ENCODE peak calls at places on chromosome 6, in seven cellular contexts. W is keratinocyte, K is tibial nerve, R is neural crest cell, N is kidney epithelial cell, S is lower lobe of right lung, X is gastrocnemius medialis. I is an unnamed sample.

GRCh38 chr6:90533615-90534336 is 53.1 kb downstream of the MAP3K7 start:
- DNase-seq in R (no peak), S (no peak), N (no peak), X (no peak), K (no peak), W (no peak), I (no peak)

GRCh38 chr6:49570474-49571079 is 20.1 kb downstream of the C6orf141 start:
- DNase-seq in X (no peak), W (no peak), K (no peak), N (no peak), S (no peak), R (no peak), I (no peak)

GRCh38 chr6:169723200-169723909 is 945 bp downstream of the PHF10 start:
- DNase-seq in N (no peak), R (peak), W (no peak), X (peak), K (peak), S (peak), I (peak)

GRCh38 chr6:113995632-113996031 is 24.7 kb upstream of the HDAC2 start:
- DNase-seq in R (no peak), X (peak), S (peak), K (peak), N (peak), W (no peak), I (peak)

GRCh38 chr6:136822051-136822378 is 377 bp upstream of the PEX7 start:
- DNase-seq in X (no peak), K (no peak), N (no peak), S (peak), R (no peak), W (no peak), I (peak)

GRCh38 chr6:16432075-16433032 is 194.0 kb downstream of the GMPR start:
- DNase-seq in K (no peak), W (no peak), R (no peak), S (no peak), N (no peak), X (no peak), I (no peak)

GRCh38 chr6:18507561-18507960 is 120.4 kb downstream of the RNF144B start:
- DNase-seq in N (no peak), S (no peak), R (no peak), W (no peak), X (no peak), K (no peak), I (no peak)

GRCh38 chr6:144219056-144219685 is 66.0 kb upstream of the UTRN start:
- DNase-seq in R (no peak), X (no peak), N (peak), S (no peak), K (no peak), W (no peak), I (peak)

GRCh38 chr6:148069256-148069655 is 273.4 kb upstream of the SASH1 start:
- DNase-seq in W (no peak), S (no peak), K (no peak), N (no peak), R (no peak), X (no peak), I (no peak)

GRCh38 chr6:57173886-57174510 is 1.9 kb downstream of the BAG2 start:
- DNase-seq in K (no peak), N (peak), S (no peak), W (no peak), X (no peak), R (no peak), I (peak)

GRCh38 chr6:141057761-141058160 is 1075.0 kb upstream of the GJE1 start:
- DNase-seq in W (no peak), K (no peak), N (no peak), X (no peak), S (no peak), R (no peak), I (no peak)

GRCh38 chr6:82204010-82204409 is 43.5 kb downstream of the IBTK start:
- DNase-seq in W (no peak), N (no peak), X (no peak), K (no peak), S (no peak), R (no peak), I (no peak)

GRCh38 chr6:10976571-10976970 is 67.5 kb downstream of the ELOVL2 start:
- DNase-seq in W (no peak), N (no peak), X (no peak), K (no peak), R (no peak), S (no peak), I (no peak)

GRCh38 chr6:56259682-56260081 is 12.3 kb upstream of the COL21A1 start:
- DNase-seq in S (no peak), W (no peak), K (no peak), N (no peak), X (no peak), R (no peak), I (peak)

GRCh38 chr6:166058064-166058739 is 109.4 kb downstream of the TBXT start:
- DNase-seq in R (no peak), S (no peak), X (no peak), K (no peak), W (no peak), N (no peak), I (no peak)

GRCh38 chr6:130862370-130862769 is 35.2 kb downstream of the SMLR1 start:
- DNase-seq in S (no peak), R (no peak), X (no peak), W (no peak), K (no peak), N (no peak), I (no peak)

GRCh38 chr6:130859161-130859867 is 32.1 kb downstream of the SMLR1 start:
- DNase-seq in R (no peak), X (no peak), S (no peak), K (no peak), N (no peak), W (no peak), I (no peak)

GRCh38 chr6:130858054-130858453 is 30.8 kb downstream of the SMLR1 start:
- DNase-seq in W (no peak), X (no peak), K (no peak), N (no peak), S (no peak), R (no peak), I (no peak)

GRCh38 chr6:130853555-130854183 is 26.5 kb downstream of the SMLR1 start:
- DNase-seq in X (no peak), R (no peak), W (no peak), N (no peak), K (no peak), S (no peak), I (no peak)

DNA sequence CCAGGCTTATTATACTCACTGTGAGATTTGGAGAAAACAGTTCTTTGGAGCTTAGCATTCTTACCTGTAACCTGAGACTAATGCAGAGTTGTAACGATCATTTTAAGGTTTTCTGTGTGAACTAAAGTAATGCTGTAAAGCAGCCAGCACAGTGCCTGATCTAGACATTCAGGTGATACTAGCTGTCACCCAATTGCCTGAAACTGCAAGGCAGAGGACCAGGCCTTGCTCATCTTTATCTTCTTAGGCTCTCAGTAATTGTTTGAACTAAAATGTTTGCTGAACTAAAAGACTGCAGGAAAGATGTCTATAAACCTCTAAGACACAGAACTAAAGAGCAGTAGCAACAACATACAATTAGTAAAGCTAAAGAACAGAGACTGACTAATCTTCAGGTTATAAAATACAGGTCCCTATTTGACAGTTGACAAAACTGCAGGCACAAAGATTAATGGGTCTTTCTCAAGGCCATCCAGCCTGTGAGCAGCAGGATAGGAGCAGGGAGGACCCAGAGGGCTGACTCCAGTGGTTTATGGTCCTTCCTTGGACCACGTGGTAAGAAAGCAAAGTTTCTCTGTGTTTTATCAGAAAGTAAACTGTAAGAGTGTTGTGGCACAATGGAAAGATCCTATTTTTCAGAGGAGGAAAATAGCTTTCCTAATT is 31.4 kb downstream of the SMLR1 start:
- DNase-seq in K (no peak), S (no peak), R (no peak), X (no peak), N (no peak), W (no peak), I (no peak)
- TF ChIP-seq CTCF in K (no peak), S (no peak), R (no peak), X (no peak), N (no peak), W (no peak), I (no peak)

GRCh38 chr6:117280922-117281321 is 15.6 kb downstream of the VGLL2 start:
- DNase-seq in S (no peak), N (no peak), X (no peak), W (no peak), K (no peak), R (no peak), I (no peak)
- TF ChIP-seq CTCF in S (peak), N (peak), X (peak), W (peak), K (no peak), R (peak), I (peak)

DNA sequence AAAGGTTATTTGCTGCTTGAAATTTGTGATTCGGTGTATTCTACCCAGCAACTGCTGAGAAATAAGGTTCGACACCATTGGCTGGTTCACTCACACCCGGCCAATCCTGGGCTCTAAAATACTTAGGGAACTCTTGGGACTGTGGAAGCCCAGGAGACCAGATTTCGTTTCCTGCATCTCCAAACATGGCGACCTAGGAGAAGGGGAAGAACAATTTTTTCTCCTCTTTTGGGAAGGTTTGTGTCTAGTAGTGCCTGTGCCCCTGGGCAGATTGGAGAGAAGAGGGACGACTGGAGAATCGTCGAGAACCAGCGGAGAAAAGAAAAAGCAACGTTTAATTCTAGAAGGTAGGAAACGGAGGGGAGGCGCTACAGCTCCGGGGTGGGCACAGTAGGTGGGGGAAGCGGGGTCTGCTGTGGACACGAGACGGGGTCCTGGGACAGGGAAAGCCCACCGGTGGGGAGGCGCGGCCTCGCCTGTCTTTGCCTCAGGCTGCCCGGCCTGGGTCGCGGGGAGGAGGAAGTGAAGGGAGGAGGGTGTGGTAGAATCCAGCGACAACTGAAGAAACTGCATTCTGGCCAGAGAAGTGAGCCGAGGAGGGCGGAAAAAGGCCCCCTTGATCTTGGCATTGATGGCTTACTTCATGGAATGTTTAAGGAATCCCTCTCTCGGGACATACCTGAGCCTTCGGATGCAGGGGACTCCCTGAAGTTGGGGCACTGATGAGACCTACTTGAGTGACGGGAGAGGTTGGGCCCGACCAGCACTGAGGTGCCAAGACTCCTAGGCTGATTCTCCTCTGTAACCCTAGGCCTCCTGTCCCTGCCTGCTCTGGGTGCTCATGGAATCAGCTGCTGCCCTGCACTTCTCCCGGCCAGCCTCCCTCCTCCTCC is at the start of gene BTN2A1:
- DNase-seq in S (peak), X (peak), N (peak), K (peak), R (peak), W (peak), I (peak)
- TF ChIP-seq CTCF in S (no peak), X (no peak), N (peak), K (peak), R (no peak), W (no peak), I (no peak)

GRCh38 chr6:3885262-3886036 is 36.3 kb downstream of the FAM50B start:
- DNase-seq in R (no peak), S (no peak), N (no peak), K (no peak), W (no peak), X (no peak), I (peak)
- TF ChIP-seq CTCF in R (peak), S (peak), N (peak), K (no peak), W (peak), X (peak), I (no peak)

GRCh38 chr6:6931047-6932025 is 176.4 kb upstream of the RREB1 start:
- DNase-seq in X (no peak), R (no peak), W (no peak), N (no peak), K (no peak), S (no peak), I (no peak)

GRCh38 chr6:6930223-6930880 is 177.4 kb upstream of the RREB1 start:
- DNase-seq in N (no peak), K (no peak), R (no peak), S (no peak), W (no peak), X (no peak), I (no peak)

GRCh38 chr6:6924708-6925107 is 183.1 kb upstream of the RREB1 start:
- DNase-seq in S (no peak), X (peak), W (no peak), R (no peak), N (no peak), K (no peak), I (no peak)

GRCh38 chr6:6925391-6926164 is 182.2 kb upstream of the RREB1 start:
- DNase-seq in N (no peak), S (no peak), K (no peak), X (peak), W (no peak), R (no peak), I (peak)

GRCh38 chr6:6927437-6928361 is 180.1 kb upstream of the RREB1 start:
- DNase-seq in W (no peak), R (no peak), S (peak), N (no peak), K (no peak), X (peak), I (no peak)
- TF ChIP-seq CTCF in W (no peak), R (no peak), S (peak), N (no peak), K (no peak), X (peak), I (no peak)

GRCh38 chr6:163659807-163660206 is 245.3 kb downstream of the QKI start:
- DNase-seq in R (no peak), X (no peak), W (no peak), N (no peak), K (no peak), S (no peak), I (no peak)

GRCh38 chr6:163652328-163652727 is 237.8 kb downstream of the QKI start:
- DNase-seq in R (no peak), K (no peak), N (no peak), S (no peak), X (no peak), W (no peak), I (no peak)

GRCh38 chr6:163661271-163661671 is 246.8 kb downstream of the QKI start:
- DNase-seq in W (no peak), S (no peak), K (no peak), X (no peak), N (no peak), R (no peak), I (no peak)

GRCh38 chr6:163651910-163652309 is 237.4 kb downstream of the QKI start:
- DNase-seq in K (no peak), N (no peak), R (no peak), S (no peak), W (no peak), X (no peak), I (no peak)

GRCh38 chr6:163655217-163656121 is 241.0 kb downstream of the QKI start:
- DNase-seq in S (no peak), R (no peak), N (no peak), W (no peak), K (no peak), X (no peak), I (no peak)
- TF ChIP-seq CTCF in S (peak), R (no peak), N (no peak), W (no peak), K (no peak), X (no peak), I (no peak)

GRCh38 chr6:157982297-157982579 is 575 bp downstream of the SYNJ2 start:
- DNase-seq in S (no peak), K (no peak), W (no peak), N (no peak), X (no peak), R (no peak), I (peak)

GRCh38 chr6:157983439-157984119 is 1.9 kb downstream of the SYNJ2 start:
- DNase-seq in R (no peak), X (no peak), W (no peak), K (no peak), N (no peak), S (no peak), I (no peak)

GRCh38 chr6:157984165-157984564 is 2.5 kb downstream of the SYNJ2 start:
- DNase-seq in K (no peak), X (no peak), R (no peak), S (no peak), W (no peak), N (no peak), I (no peak)

GRCh38 chr6:157981395-157982296 is at the start of gene SYNJ2:
- DNase-seq in R (peak), N (no peak), K (peak), S (peak), W (no peak), X (peak), I (peak)

GRCh38 chr6:157982580-157983438 is 1.1 kb downstream of the SYNJ2 start:
- DNase-seq in R (no peak), N (no peak), S (no peak), K (no peak), W (no peak), X (no peak), I (no peak)
- TF ChIP-seq CTCF in R (peak), N (peak), S (no peak), K (no peak), W (no peak), X (no peak), I (no peak)

GRCh38 chr6:69796081-69796626 is 656 bp downstream of the LMBRD1 start:
- DNase-seq in R (no peak), S (no peak), W (peak), N (peak), K (no peak), X (peak), I (peak)

GRCh38 chr6:69796627-69797390 is at the start of gene LMBRD1:
- DNase-seq in X (peak), K (peak), S (peak), N (peak), W (peak), R (peak), I (peak)

GRCh38 chr6:69791065-69791471 is 5.7 kb downstream of the LMBRD1 start:
- DNase-seq in S (no peak), K (no peak), W (no peak), R (no peak), X (no peak), N (peak), I (no peak)

GRCh38 chr6:69792292-69792691 is 4.5 kb downstream of the LMBRD1 start:
- DNase-seq in W (no peak), S (no peak), X (peak), N (no peak), R (no peak), K (no peak), I (no peak)

GRCh38 chr6:69795469-69796080 is 1.2 kb downstream of the LMBRD1 start:
- DNase-seq in W (no peak), S (no peak), K (no peak), R (no peak), N (no peak), X (no peak), I (no peak)
- TF ChIP-seq CTCF in W (no peak), S (no peak), K (no peak), R (no peak), N (no peak), X (no peak), I (no peak)

DNA sequence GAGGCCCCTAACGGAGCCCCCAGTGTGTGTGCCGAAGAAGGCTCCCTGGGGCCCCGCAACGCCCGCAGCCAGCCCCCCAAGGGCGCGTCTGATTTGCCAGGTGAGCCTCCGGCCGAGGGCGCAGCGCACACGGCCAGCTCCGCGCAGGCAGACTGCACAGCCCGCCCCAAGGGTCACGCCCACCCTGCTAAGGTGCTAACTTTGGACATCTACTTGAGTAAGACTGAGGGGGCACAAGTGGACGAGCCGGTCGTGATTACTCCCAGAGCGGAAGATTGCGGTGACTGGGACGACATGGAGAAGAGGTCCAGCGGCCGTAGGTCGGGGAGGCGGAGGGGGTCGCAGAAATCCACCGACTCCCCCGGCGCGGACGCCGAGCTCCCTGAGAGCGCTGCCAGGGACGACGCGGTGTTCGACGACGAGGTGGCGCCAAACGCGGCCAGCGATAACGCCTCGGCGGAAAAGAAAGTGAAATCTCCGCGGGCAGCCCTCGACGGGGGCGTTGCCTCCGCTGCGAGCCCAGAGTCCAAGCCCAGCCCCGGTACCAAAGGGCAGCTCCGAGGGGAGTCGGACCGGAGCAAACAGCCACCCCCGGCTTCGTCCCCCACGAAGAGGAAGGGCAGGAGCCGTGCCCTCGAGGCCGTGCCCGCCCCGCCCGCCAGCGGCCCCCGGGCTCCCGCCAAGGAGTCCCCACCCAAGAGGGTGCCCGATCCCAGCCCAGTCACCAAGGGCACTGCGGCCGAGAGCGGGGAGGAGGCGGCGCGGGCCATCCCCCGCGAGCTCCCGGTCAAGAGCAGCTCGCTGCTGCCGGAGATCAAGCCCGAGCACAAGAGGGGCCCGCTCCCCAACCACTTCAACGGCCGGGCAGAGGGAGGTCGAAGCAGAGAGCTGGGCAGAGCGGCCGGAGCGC is 117.0 kb downstream of the RTN4IP1 start:
- DNase-seq in S (peak), K (peak), R (peak), N (no peak), W (no peak), X (no peak), I (no peak)
- TF ChIP-seq CTCF in S (peak), K (no peak), R (no peak), N (no peak), W (peak), X (no peak), I (peak)

DNA sequence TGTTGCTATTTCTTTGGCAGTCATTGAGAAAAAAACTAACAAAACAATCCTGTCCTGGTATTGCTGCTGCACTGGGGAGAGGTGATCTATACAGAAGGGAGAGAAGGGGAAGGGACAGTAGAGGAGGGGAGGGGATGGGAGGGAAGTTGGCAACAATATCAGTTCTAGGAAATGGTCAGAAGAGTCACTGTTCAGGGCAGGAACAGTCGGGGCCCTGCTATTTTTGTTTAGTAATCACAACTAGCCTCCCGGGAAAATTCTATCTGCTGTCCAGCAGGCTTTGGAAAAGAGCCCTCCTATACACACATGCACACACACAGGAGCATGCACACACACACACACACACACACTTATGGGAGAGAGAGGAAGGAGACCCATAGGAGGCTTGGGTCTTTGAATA is 142.3 kb upstream of the CARMIL1 start:
- DNase-seq in X (no peak), R (no peak), S (no peak), N (no peak), W (no peak), K (no peak), I (no peak)
- TF ChIP-seq CTCF in X (no peak), R (no peak), S (no peak), N (no peak), W (no peak), K (no peak), I (no peak)